ENCODE peak calls at places on chromosomes 7 and 10, in nine cellular contexts. Q, E, C, W, T, A, X, L and I are unnamed samples.

GRCh38 chr7:143416565-143417149 is 8.0 kb upstream of the EPHA1 start:
- DNase-seq in C (peak; percentile 78), L (peak; percentile 75), T (no peak), Q (peak; percentile 23), E (peak; percentile 45), X (peak; percentile 30), W (peak; percentile 33), A (peak; percentile 54), I (no peak)

GRCh38 chr10:86203162-86203905 is 163.3 kb downstream of the GRID1 start:
- DNase-seq in W (no peak), L (peak; percentile 49), A (peak; percentile 19), E (peak; percentile 4), X (peak; percentile 86), Q (peak; percentile 7), C (no peak), T (no peak), I (no peak)

GRCh38 chr10:76902949-76903348 is 734.7 kb downstream of the KCNMA1 start:
- DNase-seq in T (no peak), Q (no peak), C (no peak), A (peak; percentile 1), L (peak; percentile 36), E (no peak), W (no peak), X (peak; percentile 68), I (no peak)

GRCh38 chr7:121777672-121778071 is 95.3 kb upstream of the PTPRZ1 start:
- DNase-seq in T (no peak), W (no peak), X (no peak), A (no peak), Q (no peak), C (no peak), L (no peak), E (no peak), I (no peak)

GRCh38 chr7:127794135-127794534 is 142.1 kb downstream of the SND1 start:
- DNase-seq in Q (no peak), X (no peak), E (no peak), W (no peak), L (no peak), A (no peak), T (no peak), C (no peak), I (no peak)

GRCh38 chr7:151658778-151659177 is 139.1 kb upstream of the RHEB start:
- DNase-seq in L (no peak), Q (peak; percentile 25), C (no peak), T (no peak), A (no peak), X (no peak), W (no peak), E (peak; percentile 31), I (no peak)

GRCh38 chr10:80506189-80506575 is 31.5 kb upstream of the SH2D4B start:
- DNase-seq in T (no peak), W (peak; percentile 46), C (peak; percentile 90), L (peak; percentile 33), E (no peak), X (no peak), Q (peak; percentile 95), A (no peak), I (no peak)

GRCh38 chr7:43694399-43694748 is 34.9 kb downstream of the COA1 start:
- DNase-seq in T (no peak), L (peak; percentile 63), E (peak; percentile 86), A (no peak), X (no peak), W (peak; percentile 58), Q (peak; percentile 91), C (no peak), I (no peak)

GRCh38 chr7:77727527-77727926 is 31.3 kb downstream of the RSBN1L start:
- DNase-seq in A (no peak), W (no peak), E (no peak), Q (no peak), C (no peak), X (no peak), T (no peak), L (no peak), I (no peak)

GRCh38 chr10:44310762-44311562 is 73.9 kb downstream of the CXCL12 start:
- DNase-seq in L (no peak), X (peak; percentile 92), T (no peak), Q (peak; percentile 78), A (peak; percentile 1), C (peak; percentile 35), E (peak; percentile 68), W (no peak), I (peak; percentile 36)

GRCh38 chr7:152081088-152081487 is 55.6 kb downstream of the GALNT11 start:
- DNase-seq in L (peak; percentile 74), Q (no peak), E (no peak), T (no peak), X (no peak), C (no peak), A (no peak), W (no peak), I (no peak)

GRCh38 chr10:97020452-97021400 is 165.0 kb downstream of the SLIT1 start:
- DNase-seq in A (no peak), C (no peak), X (no peak), Q (no peak), L (no peak), E (peak; percentile 11), W (no peak), T (no peak), I (no peak)

GRCh38 chr10:42961156-42961589 is 115.7 kb upstream of the RET start:
- DNase-seq in Q (no peak), L (no peak), C (no peak), A (no peak), W (no peak), E (no peak), T (no peak), X (no peak), I (no peak)

GRCh38 chr7:37557810-37558209 is 109.1 kb upstream of the ELMO1 start:
- DNase-seq in Q (no peak), T (no peak), C (no peak), E (no peak), X (no peak), L (no peak), W (no peak), A (no peak), I (no peak)

GRCh38 chr7:114944742-114945625 is 23.1 kb downstream of the MDFIC start:
- DNase-seq in C (no peak), L (no peak), X (peak; percentile 33), T (peak; percentile 7), W (peak; percentile 86), E (peak; percentile 95), A (no peak), Q (peak; percentile 93), I (no peak)

GRCh38 chr7:152522551-152522950 is 86.7 kb upstream of the KMT2C start:
- DNase-seq in L (no peak), A (no peak), E (peak; percentile 34), C (no peak), Q (peak; percentile 55), X (no peak), T (no peak), W (no peak), I (no peak)

GRCh38 chr10:102233997-102234396 is 7.3 kb downstream of the PITX3 start:
- DNase-seq in W (no peak), Q (no peak), L (no peak), A (no peak), X (no peak), C (no peak), T (no peak), E (no peak), I (no peak)

GRCh38 chr10:129038490-129039011 is 428.5 kb upstream of the MGMT start:
- DNase-seq in C (no peak), L (no peak), X (no peak), E (no peak), W (no peak), T (no peak), A (no peak), Q (no peak), I (no peak)

GRCh38 chr7:26853788-26854393 is 10.5 kb downstream of the SKAP2 start:
- DNase-seq in C (no peak), L (peak; percentile 78), Q (peak; percentile 51), X (no peak), A (peak; percentile 53), W (peak; percentile 47), E (peak; percentile 69), T (no peak), I (no peak)
- TF ChIP-seq CTCF in C (peak; percentile 86), L (peak; percentile 52), Q (peak; percentile 54), X (peak; percentile 52), A (peak; percentile 89), W (peak; percentile 40), E (peak; percentile 76), T (peak; percentile 63), I (no peak)

GRCh38 chr7:94301024-94301588 is 93.6 kb upstream of the COL1A2 start:
- DNase-seq in X (peak; percentile 42), E (peak; percentile 97), T (peak; percentile 63), Q (peak; percentile 99), L (peak; percentile 92), A (no peak), C (peak; percentile 93), W (peak; percentile 93), I (no peak)
- TF ChIP-seq CTCF in X (no peak), E (peak; percentile 44), T (no peak), Q (peak; percentile 17), L (no peak), A (no peak), C (no peak), W (peak; percentile 22), I (no peak)

GRCh38 chr10:125084191-125085186 is 75.9 kb downstream of the CTBP2 start:
- DNase-seq in L (peak; percentile 95), W (peak; percentile 82), A (no peak), T (peak; percentile 57), E (peak; percentile 91), Q (peak; percentile 95), C (peak; percentile 99), X (no peak), I (no peak)
- TF ChIP-seq CTCF in L (no peak), W (no peak), A (no peak), T (peak; percentile 31), E (peak; percentile 33), Q (no peak), C (peak; percentile 46), X (no peak), I (no peak)

DNA sequence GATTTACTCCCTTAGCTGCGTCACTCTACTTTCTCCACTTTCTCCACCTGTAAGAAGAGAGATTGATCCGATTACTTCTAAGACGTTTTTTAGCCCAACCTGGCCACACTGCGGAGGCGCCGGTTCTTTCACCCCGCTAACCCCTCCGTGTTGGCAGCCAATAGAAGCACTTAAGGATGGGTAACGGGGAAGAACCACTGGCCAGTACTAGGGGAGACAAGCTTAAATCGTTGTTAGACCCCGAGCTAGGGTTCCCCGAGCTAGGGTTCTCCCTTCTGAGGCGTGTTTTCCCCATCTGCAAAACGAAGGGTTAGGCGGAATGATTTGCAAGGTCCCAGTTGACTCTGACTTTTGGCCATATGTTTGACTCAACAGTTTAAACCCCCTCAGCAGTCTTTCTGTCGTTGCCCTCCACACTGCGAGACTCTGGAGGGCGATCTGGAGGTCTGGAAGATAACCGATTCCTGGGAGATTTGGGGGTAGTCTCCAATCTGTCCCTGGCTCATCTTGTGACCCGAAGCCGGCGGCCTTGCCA is 644 bp downstream of the UMAD1 start:
- DNase-seq in A (no peak), Q (no peak), T (no peak), E (peak; percentile 12), W (no peak), X (no peak), L (no peak), C (peak; percentile 24), I (no peak)
- TF ChIP-seq CTCF in A (peak; percentile 20), Q (no peak), T (no peak), E (peak; percentile 16), W (no peak), X (no peak), L (no peak), C (no peak), I (no peak)